ENCODE peak calls at places on chromosomes 16 and 17, in seven cellular contexts. One of them, this sample, is unnamed.

GRCh38 chr16:30009990-30010816 is 624 bp downstream of the DOC2A start:
- DNase-seq in H1: no peak
- DNase-seq in H9: no peak
- DNase-seq in mesenchymal stem cell: no peak
- DNase-seq in IMR-90: no peak
- DNase-seq in neuronal stem cell: no peak
- DNase-seq in trophoblast cell: no peak
- DNase-seq in this sample: no peak

GRCh38 chr16:386641-387156 is 4.9 kb upstream of the PGAP6 start:
- DNase-seq in trophoblast cell: peak
- DNase-seq in H1: no peak
- DNase-seq in neuronal stem cell: no peak
- DNase-seq in H9: no peak
- DNase-seq in mesenchymal stem cell: peak
- DNase-seq in IMR-90: no peak
- DNase-seq in this sample: no peak

GRCh38 chr16:29011112-29011511 is 26.3 kb downstream of the LAT start:
- DNase-seq in IMR-90: no peak
- DNase-seq in neuronal stem cell: no peak
- DNase-seq in trophoblast cell: no peak
- DNase-seq in H1: peak
- DNase-seq in mesenchymal stem cell: no peak
- DNase-seq in H9: peak
- DNase-seq in this sample: peak

GRCh38 chr16:557463-558297 is 2.5 kb upstream of the PRR35 start:
- DNase-seq in trophoblast cell: no peak
- DNase-seq in H1: no peak
- DNase-seq in H9: no peak
- DNase-seq in mesenchymal stem cell: no peak
- DNase-seq in IMR-90: no peak
- DNase-seq in neuronal stem cell: no peak
- DNase-seq in this sample: no peak

GRCh38 chr17:35189291-35189690 is 4.9 kb downstream of the SLC35G3 start:
- DNase-seq in H9: no peak
- DNase-seq in trophoblast cell: peak
- DNase-seq in neuronal stem cell: no peak
- DNase-seq in H1: no peak
- DNase-seq in IMR-90: no peak
- DNase-seq in mesenchymal stem cell: no peak
- DNase-seq in this sample: no peak

GRCh38 chr16:30747331-30747730 is 894 bp upstream of the PHKG2 start:
- DNase-seq in trophoblast cell: peak
- DNase-seq in neuronal stem cell: no peak
- DNase-seq in mesenchymal stem cell: no peak
- DNase-seq in IMR-90: peak
- DNase-seq in H9: no peak
- DNase-seq in H1: no peak
- DNase-seq in this sample: no peak

GRCh38 chr17:63293310-63293709 is 152.8 kb downstream of the CYB561 start:
- DNase-seq in IMR-90: peak
- DNase-seq in H1: no peak
- DNase-seq in H9: no peak
- DNase-seq in mesenchymal stem cell: peak
- DNase-seq in neuronal stem cell: no peak
- DNase-seq in trophoblast cell: no peak
- DNase-seq in this sample: no peak

GRCh38 chr17:51455931-51456330 is 195.6 kb downstream of the UTP18 start:
- DNase-seq in trophoblast cell: no peak
- DNase-seq in IMR-90: no peak
- DNase-seq in mesenchymal stem cell: no peak
- DNase-seq in H1: no peak
- DNase-seq in H9: no peak
- DNase-seq in neuronal stem cell: no peak
- DNase-seq in this sample: no peak

GRCh38 chr16:57540387-57540786 is 2.1 kb upstream of the ADGRG5 start:
- DNase-seq in H1: no peak
- DNase-seq in IMR-90: no peak
- DNase-seq in neuronal stem cell: no peak
- DNase-seq in H9: peak
- DNase-seq in mesenchymal stem cell: no peak
- DNase-seq in trophoblast cell: peak
- DNase-seq in this sample: no peak

GRCh38 chr16:69073181-69073669 is 32.2 kb upstream of the HAS3 start:
- DNase-seq in H9: no peak
- DNase-seq in neuronal stem cell: no peak
- DNase-seq in H1: no peak
- DNase-seq in IMR-90: peak
- DNase-seq in trophoblast cell: peak
- DNase-seq in mesenchymal stem cell: peak
- DNase-seq in this sample: peak

GRCh38 chr16:23348579-23349469 is 46.7 kb downstream of the SCNN1B start:
- DNase-seq in H9: peak
- DNase-seq in trophoblast cell: no peak
- DNase-seq in mesenchymal stem cell: no peak
- DNase-seq in IMR-90: no peak
- DNase-seq in H1: peak
- DNase-seq in neuronal stem cell: no peak
- DNase-seq in this sample: peak

GRCh38 chr16:64434526-64435069 is 687.3 kb downstream of the CDH11 start:
- DNase-seq in H9: no peak
- DNase-seq in trophoblast cell: no peak
- DNase-seq in mesenchymal stem cell: no peak
- DNase-seq in H1: no peak
- DNase-seq in neuronal stem cell: no peak
- DNase-seq in IMR-90: no peak
- DNase-seq in this sample: no peak

GRCh38 chr17:58253082-58253481 is 14.7 kb downstream of the LPO start:
- DNase-seq in trophoblast cell: no peak
- DNase-seq in H1: no peak
- DNase-seq in H9: no peak
- DNase-seq in IMR-90: no peak
- DNase-seq in mesenchymal stem cell: no peak
- DNase-seq in neuronal stem cell: no peak
- DNase-seq in this sample: no peak
- H3K23ac ChIP-seq in trophoblast cell: no peak
- H3K23ac ChIP-seq in H1: no peak
- H3K23ac ChIP-seq in H9: no peak
- H3K23ac ChIP-seq in IMR-90: no peak
- H3K23ac ChIP-seq in mesenchymal stem cell: no peak
- H3K23ac ChIP-seq in neuronal stem cell: no peak
- H3K23ac ChIP-seq in this sample: no peak

DNA sequence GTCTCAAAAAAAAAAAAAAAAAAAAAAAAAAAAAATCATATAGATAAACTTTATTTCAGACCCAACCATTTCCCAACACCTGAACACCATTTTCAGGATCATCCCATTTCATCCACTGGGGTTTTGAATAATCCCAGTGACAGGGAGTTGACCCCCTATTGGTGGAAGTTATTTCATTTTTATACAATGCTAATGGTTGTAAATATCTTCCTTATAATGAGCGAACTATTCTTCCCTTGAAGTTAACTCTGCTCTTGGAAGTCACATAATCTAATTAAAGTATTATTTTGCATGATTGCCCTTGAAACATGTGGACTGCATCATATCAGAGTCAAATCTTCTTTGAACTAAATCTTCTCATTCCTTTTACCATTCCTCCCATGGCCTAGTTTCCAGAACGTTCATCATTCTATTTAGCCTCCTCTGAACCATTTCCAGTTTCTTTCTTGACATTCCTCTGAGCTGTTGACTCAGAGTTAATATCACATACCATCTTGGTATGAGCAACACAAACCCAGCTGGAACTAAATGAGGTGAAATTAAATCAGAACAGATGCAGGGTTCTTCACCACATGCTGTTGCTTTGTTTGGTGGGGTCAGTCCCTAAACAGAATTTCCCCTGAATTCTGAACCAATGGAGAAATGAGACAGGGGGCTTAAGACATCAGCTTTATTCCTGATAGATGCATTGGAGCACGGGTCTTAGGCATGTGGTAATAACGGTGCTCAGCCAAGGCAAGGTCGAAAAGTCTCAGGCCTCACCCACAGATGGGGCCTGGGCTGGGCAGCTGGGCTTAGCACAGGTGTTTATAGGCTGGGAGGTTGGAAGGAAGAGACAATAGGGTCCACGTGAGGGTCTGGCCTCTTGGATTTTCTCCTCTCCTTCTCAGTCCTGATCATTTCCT is 8.9 kb downstream of the HSD17B2 start:
- DNase-seq in mesenchymal stem cell: peak
- DNase-seq in H1: no peak
- DNase-seq in neuronal stem cell: no peak
- DNase-seq in H9: no peak
- DNase-seq in trophoblast cell: peak
- DNase-seq in IMR-90: peak
- DNase-seq in this sample: no peak
- H3K4me2 ChIP-seq in mesenchymal stem cell: no peak
- H3K4me2 ChIP-seq in H1: no peak
- H3K4me2 ChIP-seq in neuronal stem cell: no peak
- H3K4me2 ChIP-seq in H9: no peak
- H3K4me2 ChIP-seq in trophoblast cell: no peak
- H3K4me2 ChIP-seq in IMR-90: peak
- H3K4me2 ChIP-seq in this sample: no peak

GRCh38 chr17:65405563-65405962 is 155.9 kb downstream of the AXIN2 start:
- DNase-seq in H1: no peak
- DNase-seq in IMR-90: no peak
- DNase-seq in neuronal stem cell: no peak
- DNase-seq in trophoblast cell: no peak
- DNase-seq in H9: no peak
- DNase-seq in mesenchymal stem cell: no peak
- DNase-seq in this sample: no peak
- H2AK5ac ChIP-seq in H1: no peak
- H2AK5ac ChIP-seq in IMR-90: no peak
- H2AK5ac ChIP-seq in neuronal stem cell: no peak
- H2AK5ac ChIP-seq in trophoblast cell: no peak
- H2AK5ac ChIP-seq in H9: no peak
- H2AK5ac ChIP-seq in mesenchymal stem cell: no peak
- H2AK5ac ChIP-seq in this sample: no peak

DNA sequence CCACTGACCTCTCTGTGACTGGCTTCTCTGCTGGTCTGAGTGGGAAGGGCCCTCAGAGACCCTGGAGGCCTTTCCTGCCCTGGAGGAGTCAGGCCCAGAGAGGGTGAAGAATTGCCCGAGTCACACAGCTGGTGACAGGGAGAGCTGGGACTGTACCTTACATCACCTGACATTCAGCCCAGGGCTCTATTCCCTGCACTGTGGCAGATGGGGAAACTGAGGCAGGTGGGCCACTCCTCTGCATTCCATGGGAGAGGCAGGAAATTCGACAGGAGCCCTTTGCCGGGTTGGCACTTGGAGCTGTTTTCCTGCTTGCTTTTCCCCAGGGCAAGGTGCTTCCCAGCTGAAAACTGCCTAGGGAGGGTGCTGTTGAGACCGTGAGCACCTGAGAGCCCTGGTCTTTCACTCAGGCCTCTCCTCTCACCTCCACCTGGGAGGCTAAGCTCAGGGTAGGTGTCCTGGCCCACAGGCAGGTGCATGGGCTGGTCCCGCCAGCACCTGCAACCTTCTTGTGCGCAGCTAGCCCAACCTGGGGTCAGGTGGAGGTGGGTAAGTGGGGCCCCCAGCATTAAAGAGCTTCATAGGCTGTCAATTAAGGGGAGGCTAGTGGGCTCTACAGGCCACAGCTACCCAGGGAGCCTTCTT is 8.5 kb downstream of the ADCY7 start:
- DNase-seq in mesenchymal stem cell: no peak
- DNase-seq in H1: no peak
- DNase-seq in IMR-90: no peak
- DNase-seq in H9: no peak
- DNase-seq in neuronal stem cell: no peak
- DNase-seq in trophoblast cell: no peak
- DNase-seq in this sample: no peak
- H3K23ac ChIP-seq in mesenchymal stem cell: no peak
- H3K23ac ChIP-seq in H1: no peak
- H3K23ac ChIP-seq in IMR-90: no peak
- H3K23ac ChIP-seq in H9: no peak
- H3K23ac ChIP-seq in neuronal stem cell: no peak
- H3K23ac ChIP-seq in trophoblast cell: no peak
- H3K23ac ChIP-seq in this sample: no peak

DNA sequence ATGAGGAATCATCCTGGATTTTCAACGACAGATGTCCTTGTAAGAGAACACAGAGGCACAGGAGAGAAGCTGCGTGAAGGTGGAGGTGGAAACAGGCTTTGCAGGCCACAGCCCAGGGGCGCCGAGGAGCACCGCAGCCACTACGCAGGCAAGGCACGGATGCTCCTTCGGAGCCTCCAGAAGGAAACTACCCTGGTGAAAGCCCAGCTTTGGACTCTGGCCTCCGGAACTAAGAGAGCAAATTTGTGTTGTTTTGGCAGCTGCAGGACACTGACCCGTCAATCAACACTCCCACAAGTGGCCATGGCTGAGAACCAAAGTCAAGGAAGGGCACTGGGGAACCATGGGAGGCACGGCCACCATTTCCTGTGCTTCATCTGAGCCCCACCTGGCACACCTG is 3.4 kb downstream of the ARL16 start:
- DNase-seq in neuronal stem cell: no peak
- DNase-seq in H9: no peak
- DNase-seq in mesenchymal stem cell: no peak
- DNase-seq in H1: no peak
- DNase-seq in IMR-90: no peak
- DNase-seq in trophoblast cell: no peak
- DNase-seq in this sample: no peak
- H3K4me2 ChIP-seq in neuronal stem cell: no peak
- H3K4me2 ChIP-seq in H9: no peak
- H3K4me2 ChIP-seq in mesenchymal stem cell: no peak
- H3K4me2 ChIP-seq in H1: no peak
- H3K4me2 ChIP-seq in IMR-90: no peak
- H3K4me2 ChIP-seq in trophoblast cell: no peak
- H3K4me2 ChIP-seq in this sample: no peak

GRCh38 chr16:13242201-13242600 is 340.8 kb downstream of the SHISA9 start:
- DNase-seq in neuronal stem cell: no peak
- DNase-seq in H9: no peak
- DNase-seq in IMR-90: no peak
- DNase-seq in mesenchymal stem cell: no peak
- DNase-seq in trophoblast cell: no peak
- DNase-seq in H1: no peak
- DNase-seq in this sample: no peak
- H2AK5ac ChIP-seq in neuronal stem cell: no peak
- H2AK5ac ChIP-seq in H9: no peak
- H2AK5ac ChIP-seq in IMR-90: no peak
- H2AK5ac ChIP-seq in mesenchymal stem cell: no peak
- H2AK5ac ChIP-seq in trophoblast cell: no peak
- H2AK5ac ChIP-seq in H1: no peak
- H2AK5ac ChIP-seq in this sample: no peak

DNA sequence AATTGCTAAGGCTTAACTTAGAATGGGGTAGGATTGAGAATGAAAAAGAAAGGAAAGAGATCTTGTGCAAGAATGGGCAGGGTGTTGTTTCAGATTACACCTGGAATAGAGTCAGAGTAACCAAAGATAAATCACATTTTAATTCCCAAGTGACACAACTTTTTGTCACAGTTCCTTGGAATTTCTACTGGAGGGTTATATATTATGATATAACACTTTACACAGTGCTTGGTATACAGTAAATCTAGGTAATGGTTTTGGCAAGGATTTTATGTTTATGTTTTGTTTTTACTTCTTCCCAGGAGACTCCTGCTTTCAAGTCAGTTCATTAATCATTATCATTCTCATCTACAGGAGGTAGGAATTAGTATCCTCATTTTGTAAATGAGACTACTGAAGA is 115.7 kb upstream of the KCNJ16 start:
- DNase-seq in H9: no peak
- DNase-seq in mesenchymal stem cell: no peak
- DNase-seq in neuronal stem cell: no peak
- DNase-seq in IMR-90: no peak
- DNase-seq in trophoblast cell: no peak
- DNase-seq in H1: no peak
- DNase-seq in this sample: no peak
- H3K23ac ChIP-seq in H9: no peak
- H3K23ac ChIP-seq in mesenchymal stem cell: no peak
- H3K23ac ChIP-seq in neuronal stem cell: no peak
- H3K23ac ChIP-seq in IMR-90: no peak
- H3K23ac ChIP-seq in trophoblast cell: no peak
- H3K23ac ChIP-seq in H1: no peak
- H3K23ac ChIP-seq in this sample: no peak

This sample was measured in mesendoderm.